ENCODE peak calls at places on chromosomes 1 and 21, in five cellular contexts. R is IMR-90, Q is mesothelial cell of epicardium, B is HFFc6, A is lower leg skin. D is an unnamed sample.

GRCh38 chr1:8591547-8591946 is 225.9 kb downstream of the RERE start:
- DNase-seq in A (no peak), Q (no peak), B (no peak), R (no peak), D (no peak)

GRCh38 chr21:36082140-36082742 is 12.4 kb downstream of the CBR1 start:
- DNase-seq in A (no peak), B (no peak), R (peak), Q (no peak), D (no peak)

GRCh38 chr1:47452426-47452825 is 14.6 kb downstream of the FOXD2 start:
- DNase-seq in Q (no peak), A (no peak), R (no peak), B (no peak), D (no peak)

GRCh38 chr1:41501581-41501980 is 17.1 kb upstream of the EDN2 start:
- DNase-seq in A (no peak), R (no peak), Q (no peak), B (no peak), D (no peak)

GRCh38 chr1:28449904-28450303 is 55.9 kb upstream of the RCC1 start:
- DNase-seq in R (no peak), Q (no peak), A (no peak), B (no peak), D (peak)

GRCh38 chr1:170685166-170685565 is 21.2 kb downstream of the PRRX1 start:
- DNase-seq in A (no peak), B (peak), R (peak), Q (no peak), D (no peak)

GRCh38 chr1:147919881-147920280 is 8.3 kb upstream of the GPR89B start:
- DNase-seq in R (peak), A (no peak), Q (no peak), B (no peak), D (no peak)

GRCh38 chr1:221921936-221922335 is 180.0 kb upstream of the DUSP10 start:
- DNase-seq in B (no peak), Q (no peak), R (peak), A (no peak), D (no peak)

GRCh38 chr1:240831191-240831631 is 219.3 kb upstream of the GREM2 start:
- DNase-seq in A (no peak), R (peak), B (peak), Q (no peak), D (no peak)

GRCh38 chr1:43844114-43844513 is 89.5 kb upstream of the ARTN start:
- DNase-seq in R (no peak), B (no peak), A (no peak), Q (no peak), D (no peak)

GRCh38 chr1:110339427-110340206 is 440 bp downstream of the RBM15 start:
- DNase-seq in A (no peak), B (peak), Q (peak), R (peak), D (peak)

GRCh38 chr21:41777934-41778815 is 11.3 kb upstream of the RIPK4 start:
- DNase-seq in R (peak), A (peak), Q (peak), B (peak), D (no peak)

GRCh38 chr1:172322219-172323061 is 98.0 kb upstream of the C1orf105 start:
- DNase-seq in B (peak), A (peak), R (peak), Q (no peak), D (no peak)

GRCh38 chr1:203671047-203671446 is 44.4 kb downstream of the ATP2B4 start:
- DNase-seq in R (peak), B (no peak), Q (no peak), A (no peak), D (no peak)

GRCh38 chr21:36508948-36509347 is 29.0 kb upstream of the CLDN14 start:
- DNase-seq in B (no peak), A (no peak), Q (no peak), R (no peak), D (no peak)

GRCh38 chr1:111604931-111605330 is 14.7 kb upstream of the RAP1A start:
- DNase-seq in A (no peak), Q (no peak), R (peak), B (peak), D (no peak)

GRCh38 chr1:183467687-183468086 is 4.6 kb upstream of the SMG7 start:
- DNase-seq in Q (no peak), A (no peak), R (no peak), B (no peak), D (no peak)

GRCh38 chr1:115220340-115221030 is 117.6 kb downstream of the NGF start:
- DNase-seq in B (no peak), A (no peak), Q (no peak), R (no peak), D (no peak)

GRCh38 chr1:19344372-19344810 is 32.3 kb downstream of the SLC66A1 start:
- DNase-seq in R (peak), B (no peak), A (peak), Q (no peak), D (peak)

GRCh38 chr1:30300669-30301068 is 422.7 kb downstream of the MATN1 start:
- DNase-seq in Q (no peak), B (no peak), A (peak), R (no peak), D (no peak)

GRCh38 chr1:95196017-95196416 is 38.0 kb upstream of the RWDD3 start:
- DNase-seq in R (no peak), B (no peak), A (no peak), Q (no peak), D (no peak)

GRCh38 chr1:40185951-40186864 is 25.0 kb downstream of the RLF start:
- DNase-seq in B (peak), R (peak), Q (no peak), A (no peak), D (peak)

GRCh38 chr1:54944610-54945392 is 35.6 kb upstream of the TMEM61 start:
- DNase-seq in R (peak), B (peak), Q (no peak), A (no peak), D (peak)

GRCh38 chr21:16402752-16403151 is 673.0 kb downstream of the USP25 start:
- DNase-seq in B (no peak), R (no peak), Q (no peak), A (no peak), D (no peak)

GRCh38 chr1:40633563-40634376 is 31.7 kb downstream of the RIMS3 start:
- DNase-seq in A (no peak), Q (no peak), B (no peak), R (no peak), D (no peak)

GRCh38 chr1:228163776-228164534 is 1.6 kb upstream of the IBA57 start:
- DNase-seq in R (no peak), B (no peak), A (no peak), Q (no peak), D (no peak)

GRCh38 chr1:112237983-112238515 is 158.0 kb upstream of the CTTNBP2NL start:
- DNase-seq in A (no peak), Q (no peak), R (no peak), B (no peak), D (no peak)

GRCh38 chr1:211229365-211229759 is 29.8 kb upstream of the RCOR3 start:
- DNase-seq in A (no peak), R (no peak), B (no peak), Q (no peak), D (no peak)

GRCh38 chr1:155127672-155128468 is at the start of gene EFNA1:
- DNase-seq in Q (peak), R (no peak), A (peak), B (no peak), D (peak)

GRCh38 chr1:77281491-77282186 is at the start of gene AK5:
- DNase-seq in B (peak), R (peak), A (peak), Q (peak), D (peak)
- TF ChIP-seq CTCF in B (peak), R (no peak), A (no peak), Q (no peak), D (no peak)

GRCh38 chr1:87274851-87275250 is 53.8 kb upstream of the LMO4 start:
- DNase-seq in R (no peak), Q (no peak), B (no peak), A (no peak), D (no peak)

GRCh38 chr1:87284456-87285240 is 44.0 kb upstream of the LMO4 start:
- DNase-seq in R (peak), B (no peak), Q (no peak), A (no peak), D (no peak)

GRCh38 chr1:87278791-87279190 is 49.9 kb upstream of the LMO4 start:
- DNase-seq in R (peak), A (no peak), Q (no peak), B (no peak), D (no peak)

GRCh38 chr1:87279201-87279860 is 49.3 kb upstream of the LMO4 start:
- DNase-seq in R (peak), A (no peak), Q (no peak), B (no peak), D (no peak)

GRCh38 chr1:87279966-87280535 is 48.6 kb upstream of the LMO4 start:
- DNase-seq in A (no peak), R (peak), B (peak), Q (no peak), D (no peak)
- TF ChIP-seq CTCF in A (no peak), R (no peak), B (peak), Q (no peak), D (no peak)

GRCh38 chr1:34156739-34157138 is 8.3 kb downstream of the CSMD2 start:
- DNase-seq in Q (no peak), A (no peak), R (no peak), B (no peak), D (no peak)
- TF ChIP-seq CTCF in Q (no peak), A (no peak), R (no peak), B (no peak), D (no peak)

GRCh38 chr1:236413688-236414087 is 19.6 kb downstream of the EDARADD start:
- DNase-seq in Q (no peak), B (no peak), A (no peak), R (no peak), D (no peak)
- TF ChIP-seq CTCF in Q (no peak), B (no peak), A (no peak), R (no peak), D (no peak)

GRCh38 chr1:37596182-37596667 is 488 bp upstream of the GNL2 start:
- DNase-seq in Q (no peak), A (no peak), R (no peak), B (no peak), D (no peak)
- TF ChIP-seq CTCF in Q (no peak), A (no peak), R (no peak), B (no peak), D (no peak)

D was measured in GM13976.